ENCODE peak calls at places on chromosomes 6 and 20, in seven cellular contexts. One of them, this sample, is unnamed.

GRCh38 chr6:13164316-13164715 is 164.0 kb downstream of the TBC1D7 start:
- DNase-seq in NCI-H524: no peak
- DNase-seq in astrocyte of the spinal cord: no peak
- DNase-seq in choroid plexus epithelial cell: no peak
- DNase-seq in stimulated activated CD4-positive, alpha-beta T cell treated with anti-CD3 and anti-CD28 coated beads, Interleukin-4, amount 100 ng/mL, for 1 hour: no peak
- DNase-seq in fibroblast of mammary gland: no peak
- DNase-seq in HS-5: no peak
- DNase-seq in this sample: no peak

GRCh38 chr6:87393026-87393622 is 14.6 kb upstream of the CFAP206 start:
- DNase-seq in NCI-H524: peak
- DNase-seq in HS-5: peak
- DNase-seq in choroid plexus epithelial cell: peak
- DNase-seq in astrocyte of the spinal cord: peak
- DNase-seq in stimulated activated CD4-positive, alpha-beta T cell treated with anti-CD3 and anti-CD28 coated beads, Interleukin-4, amount 100 ng/mL, for 1 hour: no peak
- DNase-seq in fibroblast of mammary gland: peak
- DNase-seq in this sample: peak

GRCh38 chr20:51034988-51035656 is 12.2 kb upstream of the KCNG1 start:
- DNase-seq in choroid plexus epithelial cell: no peak
- DNase-seq in fibroblast of mammary gland: no peak
- DNase-seq in astrocyte of the spinal cord: no peak
- DNase-seq in stimulated activated CD4-positive, alpha-beta T cell treated with anti-CD3 and anti-CD28 coated beads, Interleukin-4, amount 100 ng/mL, for 1 hour: no peak
- DNase-seq in HS-5: no peak
- DNase-seq in NCI-H524: no peak
- DNase-seq in this sample: no peak

GRCh38 chr6:71330501-71330900 is 41.9 kb downstream of the OGFRL1 start:
- DNase-seq in stimulated activated CD4-positive, alpha-beta T cell treated with anti-CD3 and anti-CD28 coated beads, Interleukin-4, amount 100 ng/mL, for 1 hour: no peak
- DNase-seq in NCI-H524: no peak
- DNase-seq in HS-5: no peak
- DNase-seq in fibroblast of mammary gland: no peak
- DNase-seq in choroid plexus epithelial cell: no peak
- DNase-seq in astrocyte of the spinal cord: no peak
- DNase-seq in this sample: no peak

GRCh38 chr6:124669713-124670480 is 292.3 kb upstream of the RNF217 start:
- DNase-seq in choroid plexus epithelial cell: peak
- DNase-seq in NCI-H524: no peak
- DNase-seq in astrocyte of the spinal cord: no peak
- DNase-seq in HS-5: peak
- DNase-seq in fibroblast of mammary gland: peak
- DNase-seq in stimulated activated CD4-positive, alpha-beta T cell treated with anti-CD3 and anti-CD28 coated beads, Interleukin-4, amount 100 ng/mL, for 1 hour: no peak
- DNase-seq in this sample: no peak

GRCh38 chr20:43949741-43950618 is 35.3 kb downstream of the TOX2 start:
- DNase-seq in astrocyte of the spinal cord: no peak
- DNase-seq in fibroblast of mammary gland: no peak
- DNase-seq in stimulated activated CD4-positive, alpha-beta T cell treated with anti-CD3 and anti-CD28 coated beads, Interleukin-4, amount 100 ng/mL, for 1 hour: peak
- DNase-seq in HS-5: no peak
- DNase-seq in choroid plexus epithelial cell: peak
- DNase-seq in NCI-H524: no peak
- DNase-seq in this sample: no peak

GRCh38 chr6:56798163-56798562 is 155.5 kb upstream of the DST start:
- DNase-seq in fibroblast of mammary gland: peak
- DNase-seq in astrocyte of the spinal cord: peak
- DNase-seq in NCI-H524: no peak
- DNase-seq in HS-5: no peak
- DNase-seq in choroid plexus epithelial cell: peak
- DNase-seq in stimulated activated CD4-positive, alpha-beta T cell treated with anti-CD3 and anti-CD28 coated beads, Interleukin-4, amount 100 ng/mL, for 1 hour: no peak
- DNase-seq in this sample: peak

GRCh38 chr6:158377866-158378265 is 65.6 kb downstream of the TULP4 start:
- DNase-seq in fibroblast of mammary gland: peak
- DNase-seq in NCI-H524: no peak
- DNase-seq in astrocyte of the spinal cord: peak
- DNase-seq in stimulated activated CD4-positive, alpha-beta T cell treated with anti-CD3 and anti-CD28 coated beads, Interleukin-4, amount 100 ng/mL, for 1 hour: no peak
- DNase-seq in HS-5: no peak
- DNase-seq in choroid plexus epithelial cell: peak
- DNase-seq in this sample: peak

GRCh38 chr20:9974324-9974723 is 60.5 kb upstream of the ANKEF1 start:
- DNase-seq in HS-5: no peak
- DNase-seq in choroid plexus epithelial cell: no peak
- DNase-seq in stimulated activated CD4-positive, alpha-beta T cell treated with anti-CD3 and anti-CD28 coated beads, Interleukin-4, amount 100 ng/mL, for 1 hour: no peak
- DNase-seq in fibroblast of mammary gland: no peak
- DNase-seq in NCI-H524: peak
- DNase-seq in astrocyte of the spinal cord: no peak
- DNase-seq in this sample: no peak

GRCh38 chr6:150410906-150411305 is 42.1 kb downstream of the IYD start:
- DNase-seq in HS-5: peak
- DNase-seq in astrocyte of the spinal cord: no peak
- DNase-seq in fibroblast of mammary gland: no peak
- DNase-seq in choroid plexus epithelial cell: peak
- DNase-seq in NCI-H524: no peak
- DNase-seq in stimulated activated CD4-positive, alpha-beta T cell treated with anti-CD3 and anti-CD28 coated beads, Interleukin-4, amount 100 ng/mL, for 1 hour: no peak
- DNase-seq in this sample: no peak

GRCh38 chr6:10999994-11000393 is 44.1 kb downstream of the ELOVL2 start:
- DNase-seq in astrocyte of the spinal cord: peak
- DNase-seq in HS-5: no peak
- DNase-seq in choroid plexus epithelial cell: peak
- DNase-seq in fibroblast of mammary gland: peak
- DNase-seq in stimulated activated CD4-positive, alpha-beta T cell treated with anti-CD3 and anti-CD28 coated beads, Interleukin-4, amount 100 ng/mL, for 1 hour: no peak
- DNase-seq in NCI-H524: no peak
- DNase-seq in this sample: peak

GRCh38 chr6:11710221-11710836 is 68.3 kb downstream of the ADTRP start:
- DNase-seq in choroid plexus epithelial cell: no peak
- DNase-seq in fibroblast of mammary gland: no peak
- DNase-seq in NCI-H524: no peak
- DNase-seq in stimulated activated CD4-positive, alpha-beta T cell treated with anti-CD3 and anti-CD28 coated beads, Interleukin-4, amount 100 ng/mL, for 1 hour: peak
- DNase-seq in astrocyte of the spinal cord: no peak
- DNase-seq in HS-5: no peak
- DNase-seq in this sample: no peak

GRCh38 chr6:36947570-36948351 is 6.8 kb upstream of the PI16 start:
- DNase-seq in fibroblast of mammary gland: no peak
- DNase-seq in HS-5: no peak
- DNase-seq in NCI-H524: no peak
- DNase-seq in astrocyte of the spinal cord: no peak
- DNase-seq in choroid plexus epithelial cell: no peak
- DNase-seq in stimulated activated CD4-positive, alpha-beta T cell treated with anti-CD3 and anti-CD28 coated beads, Interleukin-4, amount 100 ng/mL, for 1 hour: no peak
- DNase-seq in this sample: no peak

GRCh38 chr6:158568549-158568948 is 8.7 kb downstream of the TMEM181 start:
- DNase-seq in choroid plexus epithelial cell: no peak
- DNase-seq in stimulated activated CD4-positive, alpha-beta T cell treated with anti-CD3 and anti-CD28 coated beads, Interleukin-4, amount 100 ng/mL, for 1 hour: no peak
- DNase-seq in NCI-H524: no peak
- DNase-seq in HS-5: no peak
- DNase-seq in fibroblast of mammary gland: no peak
- DNase-seq in astrocyte of the spinal cord: no peak
- DNase-seq in this sample: no peak

GRCh38 chr6:18126116-18126515 is 3.6 kb upstream of the NHLRC1 start:
- DNase-seq in stimulated activated CD4-positive, alpha-beta T cell treated with anti-CD3 and anti-CD28 coated beads, Interleukin-4, amount 100 ng/mL, for 1 hour: no peak
- DNase-seq in astrocyte of the spinal cord: no peak
- DNase-seq in choroid plexus epithelial cell: peak
- DNase-seq in NCI-H524: no peak
- DNase-seq in HS-5: no peak
- DNase-seq in fibroblast of mammary gland: peak
- DNase-seq in this sample: peak

This sample was measured in fibroblast of the aortic adventitia.